ENCODE peak calls at places on chromosomes 1 and 21, in four cellular contexts. L is H9, C is mesendoderm, E is H1. S is an unnamed sample.

GRCh38 chr1:159408862-159409400 is 23.1 kb upstream of the OR10J4 start:
- DNase-seq in E (no peak), C (peak), L (no peak), S (no peak)

GRCh38 chr1:217506878-217507277 is 124.0 kb downstream of the GPATCH2 start:
- DNase-seq in L (no peak), C (no peak), E (no peak), S (peak)

GRCh38 chr1:10575616-10576015 is 100.9 kb downstream of the PEX14 start:
- DNase-seq in L (no peak), C (no peak), E (no peak), S (peak)

GRCh38 chr1:107535091-107535490 is 394.3 kb downstream of the NTNG1 start:
- DNase-seq in L (no peak), E (no peak), C (no peak), S (no peak)

GRCh38 chr1:11893907-11894251 is 32.3 kb downstream of the KIAA2013 start:
- DNase-seq in C (peak), L (peak), E (no peak), S (peak)

GRCh38 chr1:181807251-181807650 is 254.3 kb downstream of the ZNF648 start:
- DNase-seq in E (no peak), L (no peak), C (peak), S (no peak)

GRCh38 chr1:151613275-151613867 is 1.5 kb downstream of the SNX27 start:
- DNase-seq in C (peak), E (no peak), L (no peak), S (no peak)

GRCh38 chr1:155648207-155649147 is 38.5 kb downstream of the MSTO1 start:
- DNase-seq in E (peak), L (peak), C (peak), S (peak)

GRCh38 chr1:241077386-241078147 is 279.4 kb downstream of the RGS7 start:
- DNase-seq in C (no peak), L (no peak), E (no peak), S (no peak)

GRCh38 chr1:77608893-77609292 is 73.6 kb downstream of the ZZZ3 start:
- DNase-seq in L (no peak), E (no peak), C (no peak), S (no peak)

GRCh38 chr21:34553199-34553952 is 41.4 kb upstream of the KCNE1 start:
- DNase-seq in L (no peak), E (no peak), C (peak), S (peak)

GRCh38 chr1:6260961-6261614 is at the start of gene GPR153:
- DNase-seq in L (peak), E (no peak), C (no peak), S (no peak)

GRCh38 chr1:235025422-235025984 is 103.1 kb downstream of the TOMM20 start:
- DNase-seq in E (no peak), L (no peak), C (no peak), S (no peak)

GRCh38 chr1:154759196-154759595 is 110.9 kb downstream of the KCNN3 start:
- DNase-seq in E (no peak), L (no peak), C (no peak), S (no peak)

GRCh38 chr1:234102591-234102990 is 198.1 kb downstream of the SLC35F3 start:
- DNase-seq in L (no peak), E (no peak), C (no peak), S (no peak)

GRCh38 chr21:46095814-46096595 is 1.9 kb upstream of the COL6A2 start:
- DNase-seq in L (peak), E (no peak), C (no peak), S (no peak)

GRCh38 chr1:53669511-53670191 is 69.3 kb downstream of the GLIS1 start:
- DNase-seq in L (no peak), C (no peak), E (no peak), S (no peak)

GRCh38 chr1:100038401-100039306 is 68.9 kb downstream of the SLC35A3 start:
- DNase-seq in L (peak), E (no peak), C (peak), S (peak)

GRCh38 chr1:5740865-5741860 is 251.1 kb downstream of the NPHP4 start:
- DNase-seq in C (no peak), L (peak), E (no peak), S (no peak)

GRCh38 chr1:205567716-205568115 is 63.2 kb downstream of the CDK18 start:
- DNase-seq in L (no peak), E (no peak), C (no peak), S (no peak)

GRCh38 chr1:8018492-8019228 is 7.4 kb downstream of the ERRFI1 start:
- DNase-seq in E (no peak), L (no peak), C (peak), S (no peak)

GRCh38 chr1:101066260-101066936 is 40.8 kb upstream of the DPH5 start:
- DNase-seq in L (no peak), E (no peak), C (peak), S (no peak)

GRCh38 chr1:159828916-159829634 is 2.4 kb downstream of the SLAMF8 start:
- DNase-seq in C (peak), E (no peak), L (peak), S (no peak)

GRCh38 chr1:229756666-229757065 is 130.6 kb downstream of the URB2 start:
- DNase-seq in C (peak), E (no peak), L (no peak), S (peak)

GRCh38 chr1:221725683-221726330 is 16.1 kb downstream of the DUSP10 start:
- DNase-seq in L (no peak), C (no peak), E (no peak), S (peak)

GRCh38 chr1:55974714-55975441 is 604.5 kb downstream of the PLPP3 start:
- DNase-seq in E (no peak), L (no peak), C (no peak), S (peak)

GRCh38 chr1:107530543-107530942 is 389.7 kb downstream of the NTNG1 start:
- DNase-seq in E (no peak), L (no peak), C (no peak), S (no peak)

GRCh38 chr1:215055281-215055935 is 27.1 kb upstream of the KCNK2 start:
- DNase-seq in E (no peak), L (no peak), C (no peak), S (peak)

GRCh38 chr21:37257526-37257966 is 9.6 kb downstream of the VPS26C start:
- DNase-seq in C (no peak), E (no peak), L (no peak), S (peak)

GRCh38 chr1:177687544-177687943 is 282.3 kb downstream of the SEC16B start:
- DNase-seq in L (no peak), C (no peak), E (no peak), S (no peak)

GRCh38 chr1:53066941-53067738 is 5.1 kb downstream of the PODN start:
- DNase-seq in L (no peak), C (no peak), E (no peak), S (no peak)

GRCh38 chr1:218664385-218665170 is 319.4 kb downstream of the TGFB2 start:
- DNase-seq in C (no peak), E (no peak), L (no peak), S (peak)

GRCh38 chr1:151714820-151715725 is 1.5 kb downstream of the CELF3 start:
- DNase-seq in C (no peak), E (no peak), L (no peak), S (no peak)

GRCh38 chr1:196734006-196734405 is 40.6 kb upstream of the CFHR3 start:
- DNase-seq in C (no peak), L (no peak), E (no peak), S (no peak)

GRCh38 chr1:201737350-201738060 is 91.5 kb upstream of the IPO9 start:
- DNase-seq in E (no peak), C (peak), L (no peak), S (peak)

GRCh38 chr1:2911391-2912178 is 109.7 kb upstream of the ACTRT2 start:
- DNase-seq in E (no peak), C (no peak), L (no peak), S (no peak)
- H2AK5ac ChIP-seq in E (no peak), C (no peak), L (no peak), S (no peak)

DNA sequence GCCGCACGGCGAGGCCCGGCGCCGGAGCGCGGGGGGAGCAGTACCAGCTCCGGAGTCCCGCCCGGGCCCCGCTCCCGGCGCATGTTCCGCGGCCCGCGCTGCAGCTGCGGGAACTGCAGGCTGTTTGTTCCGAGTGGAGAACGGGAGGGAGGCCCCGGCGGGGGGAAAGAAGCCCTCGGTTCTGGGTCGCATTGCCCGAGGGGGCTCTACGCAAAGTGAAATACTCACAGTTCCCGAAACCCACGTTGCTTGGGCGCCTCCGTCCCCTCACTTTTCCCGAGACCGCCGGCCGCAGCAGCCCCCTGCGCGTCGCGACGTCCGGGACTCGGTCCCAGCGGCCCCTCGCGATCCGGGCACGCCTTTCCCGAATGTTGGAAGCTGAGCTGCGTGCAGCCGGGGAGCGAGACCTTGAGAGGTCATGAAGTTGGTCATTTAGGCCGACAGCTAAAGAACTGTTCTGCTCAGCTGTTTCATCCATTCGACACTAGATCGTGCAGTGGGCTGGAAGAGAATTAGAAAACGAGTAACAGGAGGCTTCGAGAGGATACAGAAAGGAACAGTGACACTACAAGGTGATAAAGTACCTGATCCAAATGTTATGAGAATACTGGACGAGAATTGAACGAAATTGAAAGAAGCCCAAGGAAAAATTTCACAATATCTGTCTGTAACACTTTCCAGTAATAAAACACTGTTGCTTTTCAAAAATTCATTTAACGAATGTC is 596 bp upstream of the LIN9 start:
- DNase-seq in L (no peak), C (peak), E (no peak), S (no peak)
- H2BK15ac ChIP-seq in L (no peak), C (no peak), E (no peak), S (no peak)

GRCh38 chr1:31482478-31483011 is 69.5 kb downstream of the SERINC2 start:
- DNase-seq in C (no peak), L (no peak), E (no peak), S (no peak)

GRCh38 chr1:31476891-31477846 is 64.2 kb downstream of the SERINC2 start:
- DNase-seq in C (peak), E (no peak), L (no peak), S (no peak)

GRCh38 chr1:31479801-31480200 is 66.8 kb downstream of the SERINC2 start:
- DNase-seq in E (no peak), C (no peak), L (no peak), S (peak)

GRCh38 chr1:31483012-31483946 is 70.3 kb downstream of the SERINC2 start:
- DNase-seq in L (no peak), C (no peak), E (no peak), S (peak)

GRCh38 chr1:31478167-31478566 is 65.2 kb downstream of the SERINC2 start:
- DNase-seq in C (no peak), E (no peak), L (no peak), S (no peak)
- H3K56ac ChIP-seq in C (no peak), E (no peak), L (no peak), S (no peak)

DNA sequence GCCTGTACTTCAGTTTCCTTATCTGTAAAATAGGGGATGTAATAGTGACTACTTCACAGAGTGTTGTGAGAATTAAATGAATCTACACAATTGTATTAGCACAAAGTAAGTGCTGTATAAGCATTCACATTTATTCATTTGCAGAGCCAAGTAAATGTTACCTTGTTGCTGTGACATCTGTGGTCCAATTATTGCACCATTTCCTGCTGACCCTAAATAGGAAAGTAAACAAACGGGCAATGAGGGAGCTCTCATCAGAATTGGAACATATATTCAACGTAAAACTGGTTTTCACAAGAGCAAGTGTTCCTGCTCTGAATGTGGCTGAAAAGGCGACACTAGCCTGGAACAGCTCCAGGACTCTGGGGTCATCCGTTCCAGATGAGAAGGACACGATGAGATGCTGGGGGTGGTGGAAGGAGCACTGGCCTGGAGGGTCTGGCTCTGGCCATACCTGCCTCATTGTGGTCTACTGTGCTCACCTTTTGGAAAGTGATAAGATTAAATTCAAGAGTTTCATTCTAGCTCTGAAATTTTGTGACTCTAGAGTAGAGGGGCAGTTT is 34.5 kb downstream of the PROX1 start:
- DNase-seq in E (no peak), L (no peak), C (no peak), S (no peak)
- H2AK5ac ChIP-seq in E (no peak), L (no peak), C (no peak), S (no peak)

DNA sequence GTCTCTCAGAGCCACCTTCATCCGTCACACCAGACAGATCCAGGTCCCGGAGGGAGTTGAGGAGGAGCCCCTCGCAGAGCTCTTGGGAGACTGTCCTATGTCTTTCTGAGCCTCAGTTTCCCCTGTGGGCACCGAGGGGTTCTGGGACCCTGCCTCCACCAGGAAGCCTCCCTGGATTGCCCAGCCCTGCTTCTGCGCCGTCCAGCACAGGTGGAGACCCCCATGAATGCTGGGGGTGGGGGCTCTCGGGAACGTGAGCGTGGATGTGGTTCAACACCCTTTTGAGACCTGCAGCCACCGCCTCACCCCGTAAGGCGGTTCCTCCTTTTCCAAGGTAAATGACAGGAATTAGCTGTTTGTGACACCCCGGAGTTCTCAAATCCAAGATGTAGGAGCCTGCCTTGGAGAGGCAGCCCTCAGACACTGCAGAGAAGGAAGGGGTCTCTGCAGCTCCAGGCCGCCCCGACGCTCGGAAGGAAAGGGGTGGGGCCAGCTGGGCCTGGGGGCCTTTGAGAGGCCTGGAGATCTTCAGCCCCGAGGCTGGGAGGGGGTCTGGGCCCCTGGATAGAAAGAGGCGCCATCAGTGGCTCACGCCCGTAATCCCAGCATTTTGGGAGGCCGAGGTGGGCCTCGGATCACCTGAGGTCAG is 986 bp upstream of the TNFRSF18 start:
- DNase-seq in C (no peak), L (no peak), E (no peak), S (no peak)
- H2BK15ac ChIP-seq in C (no peak), L (no peak), E (no peak), S (no peak)

DNA sequence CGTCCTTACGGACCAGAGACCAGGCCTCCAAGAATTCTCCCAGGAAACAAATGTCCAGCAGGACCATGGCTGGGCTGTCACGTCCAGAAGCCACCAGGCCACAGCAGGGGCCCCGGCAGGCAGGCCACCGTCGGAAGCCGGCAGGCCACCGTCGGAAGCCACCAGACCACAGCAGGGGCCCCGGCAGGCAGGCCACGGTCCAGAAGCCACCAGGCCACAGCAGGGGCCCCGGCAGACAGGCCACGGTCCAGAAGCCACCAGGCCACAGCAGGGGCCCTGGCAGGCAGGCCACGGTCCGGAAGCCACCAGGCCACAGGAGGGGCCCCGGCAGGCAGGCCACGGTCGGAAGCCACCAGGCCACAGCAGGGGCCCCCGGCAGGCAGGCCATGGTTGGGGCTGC is 67.0 kb upstream of the PDE9A start:
- DNase-seq in E (no peak), C (no peak), L (no peak), S (no peak)
- H3K56ac ChIP-seq in E (no peak), C (no peak), L (no peak), S (no peak)